ENCODE peak calls at places on chromosome 15, in seven cellular contexts. F is heart left ventricle; G is CD8-positive, alpha-beta T cell; O is PC-9; S is heart right ventricle; B is cardiac muscle cell; Q is GM12878. P is an unnamed sample. For H3K4me1 and H3K27me3, the result is how much of the 10 kb centered on the place peaks cover.

GRCh38 chr15:57607570-57608000 is 15.9 kb downstream of the MYZAP start:
- DNase-seq in F (peak), G (no peak), O (peak), S (no peak), B (peak), Q (no peak), P (peak)

GRCh38 chr15:33780011-33780768 is 188.1 kb upstream of the CHRM5 start:
- DNase-seq in F (no peak), G (no peak), O (no peak), S (no peak), B (no peak), Q (peak), P (no peak)

GRCh38 chr15:39976291-39977274 is 42.7 kb downstream of the EIF2AK4 start:
- DNase-seq in F (peak), G (no peak), O (no peak), S (peak), B (peak), Q (no peak), P (peak)

GRCh38 chr15:63043391-63044076 is 987 bp downstream of the TPM1 start:
- DNase-seq in F (peak), G (no peak), O (no peak), S (no peak), B (no peak), Q (no peak), P (peak)

GRCh38 chr15:34374816-34375215 is 7.8 kb upstream of the LPCAT4 start:
- DNase-seq in F (no peak), G (no peak), O (peak), S (no peak), B (no peak), Q (no peak), P (no peak)

GRCh38 chr15:60464836-60465630 is 13.9 kb downstream of the ICE2 start:
- DNase-seq in F (no peak), G (no peak), O (no peak), S (no peak), B (peak), Q (no peak), P (no peak)

GRCh38 chr15:31299588-31300207 is 26.9 kb upstream of the KLF13 start:
- DNase-seq in F (no peak), G (no peak), O (no peak), S (no peak), B (no peak), Q (no peak), P (no peak)

GRCh38 chr15:31024330-31024729 is 32.9 kb upstream of the MTMR10 start:
- DNase-seq in F (no peak), G (no peak), O (no peak), S (no peak), B (peak), Q (no peak), P (no peak)

GRCh38 chr15:48250640-48251076 is 44.6 kb downstream of the SLC12A1 start:
- DNase-seq in F (no peak), G (no peak), O (no peak), S (peak), B (peak), Q (peak), P (no peak)

GRCh38 chr15:64131547-64131946 is 20.0 kb upstream of the SNX22 start:
- DNase-seq in F (no peak), G (no peak), O (no peak), S (no peak), B (no peak), Q (no peak), P (no peak)

GRCh38 chr15:69375151-69375790 is 38.9 kb upstream of the KIF23 start:
- DNase-seq in F (no peak), G (no peak), O (no peak), S (no peak), B (no peak), Q (no peak), P (no peak)

GRCh38 chr15:70042553-70043214 is 55.0 kb downstream of the TLE3 start:
- DNase-seq in F (no peak), G (no peak), O (no peak), S (no peak), B (no peak), Q (no peak), P (no peak)

GRCh38 chr15:82942691-82943090 is 9.8 kb downstream of the HOMER2 start:
- DNase-seq in F (no peak), G (no peak), O (peak), S (no peak), B (no peak), Q (no peak), P (peak)

GRCh38 chr15:52143862-52144261 is 31.3 kb upstream of the BCL2L10 start:
- DNase-seq in F (no peak), G (no peak), O (no peak), S (no peak), B (peak), Q (no peak), P (no peak)

GRCh38 chr15:72456684-72457083 is 17.4 kb upstream of the ARIH1 start:
- DNase-seq in F (no peak), G (no peak), O (no peak), S (no peak), B (no peak), Q (no peak), P (no peak)

GRCh38 chr15:94234300-94234699 is 2.9 kb downstream of the MCTP2 start:
- DNase-seq in F (peak), G (no peak), O (no peak), S (no peak), B (peak), Q (no peak), P (no peak)

GRCh38 chr15:96264801-96265515 is 65.5 kb upstream of the NR2F2 start:
- DNase-seq in F (no peak), G (no peak), O (peak), S (no peak), B (peak), Q (no peak), P (no peak)

GRCh38 chr15:52620496-52620895 is 51.7 kb upstream of the ARPP19 start:
- DNase-seq in F (no peak), G (no peak), O (no peak), S (no peak), B (no peak), Q (no peak), P (no peak)

GRCh38 chr15:42331235-42331634 is 28.1 kb upstream of the CAPN3 start:
- DNase-seq in F (peak), G (no peak), O (no peak), S (peak), B (no peak), Q (no peak), P (no peak)

GRCh38 chr15:31396881-31397560 is 70.4 kb downstream of the KLF13 start:
- DNase-seq in F (peak), G (no peak), O (no peak), S (peak), B (peak), Q (no peak), P (peak)

GRCh38 chr15:97126556-97127233 is 796.2 kb downstream of the NR2F2 start:
- DNase-seq in F (no peak), G (no peak), O (no peak), S (no peak), B (no peak), Q (no peak), P (no peak)

GRCh38 chr15:95973566-95974256 is 356.8 kb upstream of the NR2F2 start:
- DNase-seq in F (no peak), G (no peak), O (no peak), S (no peak), B (no peak), Q (peak), P (no peak)

GRCh38 chr15:86004061-86004460 is 75.6 kb upstream of the AGBL1 start:
- DNase-seq in F (no peak), G (no peak), O (no peak), S (no peak), B (no peak), Q (no peak), P (no peak)

GRCh38 chr15:22258402-22259150 is 178.2 kb downstream of the OR4M2 start:
- DNase-seq in F (no peak), G (no peak), O (no peak), S (no peak), B (no peak), Q (no peak), P (no peak)

GRCh38 chr15:99257107-99257750 is 5.9 kb downstream of the LRRC28 start:
- DNase-seq in F (no peak), G (no peak), O (no peak), S (no peak), B (no peak), Q (no peak), P (no peak)

GRCh38 chr15:25251700-25252390 is 187.0 kb downstream of the UBE3A start:
- DNase-seq in F (peak), G (no peak), O (no peak), S (no peak), B (no peak), Q (no peak), P (peak)

GRCh38 chr15:95928822-95929221 is 401.7 kb upstream of the NR2F2 start:
- DNase-seq in F (no peak), G (no peak), O (no peak), S (no peak), B (no peak), Q (no peak), P (no peak)

GRCh38 chr15:39936187-39936586 is 2.3 kb downstream of the EIF2AK4 start:
- DNase-seq in F (no peak), G (no peak), O (peak), S (no peak), B (no peak), Q (no peak), P (no peak)

GRCh38 chr15:98753726-98754125 is 105.4 kb downstream of the IGF1R start:
- DNase-seq in F (no peak), G (no peak), O (no peak), S (no peak), B (no peak), Q (no peak), P (no peak)

GRCh38 chr15:41609123-41609522 is 50.1 kb downstream of the TYRO3 start:
- DNase-seq in F (no peak), G (no peak), O (no peak), S (no peak), B (peak), Q (no peak), P (no peak)

GRCh38 chr15:39919396-39919739 is 698 bp downstream of the GPR176 start:
- DNase-seq in F (peak), G (no peak), O (no peak), S (no peak), B (no peak), Q (no peak), P (no peak)

GRCh38 chr15:78930577-78931388 is 14.1 kb downstream of the CTSH start:
- DNase-seq in F (no peak), G (no peak), O (peak), S (no peak), B (peak), Q (no peak), P (peak)

GRCh38 chr15:44598066-44598465 is 61.1 kb downstream of the EIF3J start:
- DNase-seq in F (no peak), G (no peak), O (no peak), S (no peak), B (no peak), Q (no peak), P (no peak)

GRCh38 chr15:41935566-41936020 is 36.8 kb downstream of the EHD4 start:
- DNase-seq in F (no peak), G (no peak), O (no peak), S (no peak), B (no peak), Q (no peak), P (no peak)

GRCh38 chr15:95497681-95498080 is 832.8 kb upstream of the NR2F2 start:
- DNase-seq in F (no peak), G (no peak), O (no peak), S (no peak), B (no peak), Q (no peak), P (no peak)

GRCh38 chr15:64712353-64712752 is 63.0 kb downstream of the RBPMS2 start:
- DNase-seq in F (no peak), G (no peak), O (no peak), S (no peak), B (no peak), Q (no peak), P (no peak)

GRCh38 chr15:60052796-60053195 is 48.7 kb downstream of the FOXB1 start:
- DNase-seq in F (no peak), G (no peak), O (no peak), S (no peak), B (no peak), Q (no peak), P (no peak)

GRCh38 chr15:87207945-87208580 is 1048.5 kb downstream of the NTRK3 start:
- DNase-seq in F (no peak), G (no peak), O (peak), S (no peak), B (no peak), Q (no peak), P (no peak)

GRCh38 chr15:59522988-59523461 is 85.0 kb downstream of the FAM81A start:
- DNase-seq in F (no peak), G (peak), O (no peak), S (no peak), B (no peak), Q (no peak), P (no peak)

DNA sequence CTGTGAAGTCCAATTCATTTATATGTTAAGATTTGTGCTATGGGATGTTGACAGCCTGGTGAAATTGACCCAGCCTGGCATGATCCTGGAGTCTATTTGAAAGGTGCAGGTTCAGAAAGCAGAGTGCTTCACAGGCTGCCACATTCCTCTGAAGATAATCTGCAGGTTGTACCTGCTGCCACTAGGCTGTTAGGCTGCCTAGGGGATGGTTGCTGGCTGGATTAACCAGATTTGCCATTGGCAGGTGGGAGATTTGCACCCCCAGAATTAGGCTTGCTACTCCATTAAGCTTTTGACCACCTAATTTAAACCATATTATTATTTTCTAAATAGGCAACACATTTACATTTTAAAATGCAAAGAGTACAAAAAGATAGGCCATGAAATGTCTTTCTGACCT is 85.8 kb upstream of the RASGRP1 start:
- DNase-seq in F (no peak), G (no peak), O (no peak), S (no peak), B (no peak), Q (no peak), P (no peak)
- H3K4me1 ChIP-seq in F (under half), G (half or more), O (under half), S (under half), B (under half), Q (under half), P (under half)

DNA sequence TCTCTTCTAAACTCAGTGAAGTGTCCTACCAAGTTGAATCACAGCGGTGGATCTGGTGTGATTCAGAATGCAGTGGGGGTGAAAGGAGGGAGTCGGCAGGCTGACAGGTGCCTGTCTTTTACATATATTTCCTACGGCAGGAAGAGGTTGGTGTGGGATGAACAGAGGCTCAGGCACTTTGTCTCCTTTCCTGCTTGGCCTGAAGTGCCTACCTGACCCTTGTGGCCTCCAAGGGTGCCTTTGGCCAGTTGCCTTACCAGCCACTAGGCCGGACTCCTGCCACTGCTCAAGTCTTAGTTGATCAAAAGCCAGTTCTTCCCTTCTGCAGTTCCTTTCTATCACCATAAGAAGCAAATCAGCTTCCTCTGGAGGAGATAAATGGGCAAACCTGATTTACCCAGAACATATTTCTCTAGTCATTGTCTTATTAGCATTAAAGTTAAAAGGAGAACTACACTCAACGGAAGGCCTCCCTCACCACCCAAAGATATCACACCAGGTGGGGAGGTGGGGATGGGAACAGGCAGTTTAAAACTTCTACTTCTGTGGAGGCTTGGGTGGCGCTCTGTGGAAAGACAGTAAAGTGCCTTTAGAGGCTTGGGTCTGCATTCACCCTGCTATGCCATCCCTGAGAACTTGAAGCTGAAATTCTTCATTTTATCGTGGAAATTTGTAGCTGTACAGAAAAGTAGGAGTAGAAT is 52.2 kb downstream of the CRTC3 start:
- DNase-seq in F (no peak), G (no peak), O (no peak), S (no peak), B (no peak), Q (no peak), P (no peak)
- H3K27ac ChIP-seq in F (no peak), G (no peak), O (no peak), S (no peak), B (no peak), Q (no peak), P (peak)

GRCh38 chr15:74123685-74124084 is 6.7 kb upstream of the ISLR2 start:
- DNase-seq in F (no peak), G (no peak), O (no peak), S (no peak), B (no peak), Q (no peak), P (no peak)
- H3K27me3 ChIP-seq in F (under half), G (under half), O (under half), S (under half), B (under half), Q (under half), P (under half)

GRCh38 chr15:88398011-88398410 is 69.2 kb downstream of the MRPL46 start:
- DNase-seq in F (no peak), G (no peak), O (no peak), S (no peak), B (no peak), Q (no peak), P (no peak)
- H3K4me1 ChIP-seq in F (under half), G (under half), O (under half), S (under half), B (under half), Q (under half), P (under half)

GRCh38 chr15:101490408-101490891 is 943 bp upstream of the PCSK6 start:
- DNase-seq in F (no peak), G (no peak), O (no peak), S (no peak), B (no peak), Q (no peak), P (no peak)

GRCh38 chr15:101488300-101489164 is 975 bp downstream of the PCSK6 start:
- DNase-seq in F (no peak), G (no peak), O (no peak), S (no peak), B (no peak), Q (no peak), P (no peak)

GRCh38 chr15:101489236-101489632 is 273 bp downstream of the PCSK6 start:
- DNase-seq in F (peak), G (no peak), O (no peak), S (no peak), B (peak), Q (no peak), P (peak)

GRCh38 chr15:101490922-101491738 is 1.6 kb upstream of the PCSK6 start:
- DNase-seq in F (no peak), G (no peak), O (no peak), S (no peak), B (peak), Q (no peak), P (no peak)

GRCh38 chr15:101489633-101490407 is at the start of gene PCSK6:
- DNase-seq in F (no peak), G (no peak), O (no peak), S (no peak), B (peak), Q (no peak), P (peak)
- H3K27ac ChIP-seq in F (no peak), G (no peak), O (no peak), S (peak), B (no peak), Q (no peak), P (peak)

GRCh38 chr15:67824900-67825879 is at the start of gene SKOR1:
- DNase-seq in F (peak), G (no peak), O (no peak), S (no peak), B (peak), Q (no peak), P (no peak)
- H3K27me3 ChIP-seq in F (half or more), G (half or more), O (under half), S (half or more), B (half or more), Q (under half), P (half or more)

P was measured in psoas muscle.